ENCODE peak calls at places on chromosome 22, in ten cellular contexts. C, D, G, X, F, O, E, L, N and J are unnamed samples.
A peak's percentile ranks its signal among the peaks of the same experiment; 100 is the strongest.

GRCh38 chr22:46401370-46401769 is 65.9 kb downstream of the TRMU start:
- DNase-seq in C (no peak), D (no peak), G (no peak), X (no peak), F (no peak), O (no peak), E (peak; percentile 8), L (no peak), N (no peak), J (no peak)

GRCh38 chr22:45475063-45475747 is 27.5 kb upstream of the FBLN1 start:
- DNase-seq in C (no peak), D (no peak), G (peak; percentile 9), X (no peak), F (no peak), O (no peak), E (no peak), L (no peak), N (no peak), J (peak; percentile 17)

GRCh38 chr22:45531944-45532631 is 29.4 kb downstream of the FBLN1 start:
- DNase-seq in C (no peak), D (no peak), G (no peak), X (peak; percentile 86), F (no peak), O (peak; percentile 82), E (peak; percentile 35), L (no peak), N (no peak), J (no peak)

GRCh38 chr22:20101638-20102037 is 14.3 kb upstream of the RANBP1 start:
- DNase-seq in C (no peak), D (no peak), G (peak; percentile 40), X (no peak), F (no peak), O (no peak), E (peak; percentile 54), L (no peak), N (no peak), J (peak; percentile 56)

GRCh38 chr22:45334528-45334927 is 24.8 kb downstream of the FAM118A start:
- DNase-seq in C (no peak), D (no peak), G (no peak), X (no peak), F (no peak), O (no peak), E (no peak), L (no peak), N (no peak), J (no peak)

GRCh38 chr22:20028855-20029549 is 8.1 kb downstream of the TANGO2 start:
- DNase-seq in C (no peak), D (no peak), G (no peak), X (no peak), F (no peak), O (no peak), E (peak; percentile 7), L (no peak), N (no peak), J (no peak)

GRCh38 chr22:39496131-39496838 is 5.8 kb upstream of the MIEF1 start:
- DNase-seq in C (peak; percentile 84), D (peak; percentile 86), G (peak; percentile 83), X (peak; percentile 85), F (peak; percentile 89), O (peak; percentile 31), E (peak; percentile 88), L (peak; percentile 90), N (peak; percentile 87), J (peak; percentile 89)

GRCh38 chr22:33000342-33001280 is 57.6 kb downstream of the SYN3 start:
- DNase-seq in C (peak; percentile 36), D (peak; percentile 35), G (peak; percentile 62), X (peak; percentile 77), F (peak; percentile 71), O (peak; percentile 44), E (peak; percentile 88), L (peak; percentile 96), N (peak; percentile 71), J (no peak)

GRCh38 chr22:32204211-32204855 is 540 bp downstream of the RFPL2 start:
- DNase-seq in C (no peak), D (peak; percentile 16), G (no peak), X (no peak), F (peak; percentile 43), O (no peak), E (no peak), L (peak; percentile 86), N (no peak), J (no peak)

GRCh38 chr22:46367707-46368191 is 32.2 kb downstream of the TRMU start:
- DNase-seq in C (peak; percentile 89), D (peak; percentile 74), G (peak; percentile 82), X (peak; percentile 85), F (peak; percentile 75), O (peak; percentile 66), E (peak; percentile 84), L (peak; percentile 97), N (peak; percentile 67), J (peak; percentile 92)

GRCh38 chr22:29854432-29854831 is 16.4 kb upstream of the ASCC2 start:
- DNase-seq in C (no peak), D (no peak), G (no peak), X (no peak), F (no peak), O (no peak), E (no peak), L (peak; percentile 17), N (no peak), J (no peak)

GRCh38 chr22:46854125-46854870 is 91.8 kb downstream of the TBC1D22A start:
- DNase-seq in C (no peak), D (peak; percentile 76), G (peak; percentile 76), X (no peak), F (no peak), O (no peak), E (peak; percentile 78), L (peak; percentile 39), N (no peak), J (no peak)

GRCh38 chr22:19181786-19182471 is 3.4 kb upstream of the SLC25A1 start:
- DNase-seq in C (no peak), D (no peak), G (no peak), X (no peak), F (no peak), O (no peak), E (no peak), L (no peak), N (no peak), J (no peak)

GRCh38 chr22:28207281-28208030 is 288.4 kb upstream of the PITPNB start:
- DNase-seq in C (no peak), D (no peak), G (no peak), X (no peak), F (no peak), O (no peak), E (no peak), L (no peak), N (peak; percentile 56), J (no peak)

GRCh38 chr22:45552580-45553332 is 50.1 kb downstream of the FBLN1 start:
- DNase-seq in C (peak; percentile 36), D (no peak), G (peak; percentile 82), X (no peak), F (no peak), O (peak; percentile 87), E (peak; percentile 85), L (peak; percentile 69), N (peak; percentile 90), J (no peak)

GRCh38 chr22:23233084-23233501 is 52.8 kb downstream of the BCR start:
- DNase-seq in C (no peak), D (no peak), G (no peak), X (no peak), F (no peak), O (no peak), E (peak; percentile 78), L (peak; percentile 78), N (peak; percentile 42), J (no peak)

GRCh38 chr22:49713003-49713402 is 114.7 kb downstream of the BRD1 start:
- DNase-seq in C (no peak), D (no peak), G (no peak), X (no peak), F (no peak), O (no peak), E (no peak), L (no peak), N (no peak), J (peak; percentile 22)
- H3K9me3 ChIP-seq in C (no peaks in the 10 kb centered on the region), D (no peaks in the 10 kb centered on the region), G (peaks cover 9% of the 10 kb centered on the region), X (no peaks in the 10 kb centered on the region), F (no peaks in the 10 kb centered on the region), O (peaks cover 5% of the 10 kb centered on the region), E (peaks cover 5% of the 10 kb centered on the region), L (no peaks in the 10 kb centered on the region), N (no peaks in the 10 kb centered on the region), J (peaks cover 5% of the 10 kb centered on the region)

DNA sequence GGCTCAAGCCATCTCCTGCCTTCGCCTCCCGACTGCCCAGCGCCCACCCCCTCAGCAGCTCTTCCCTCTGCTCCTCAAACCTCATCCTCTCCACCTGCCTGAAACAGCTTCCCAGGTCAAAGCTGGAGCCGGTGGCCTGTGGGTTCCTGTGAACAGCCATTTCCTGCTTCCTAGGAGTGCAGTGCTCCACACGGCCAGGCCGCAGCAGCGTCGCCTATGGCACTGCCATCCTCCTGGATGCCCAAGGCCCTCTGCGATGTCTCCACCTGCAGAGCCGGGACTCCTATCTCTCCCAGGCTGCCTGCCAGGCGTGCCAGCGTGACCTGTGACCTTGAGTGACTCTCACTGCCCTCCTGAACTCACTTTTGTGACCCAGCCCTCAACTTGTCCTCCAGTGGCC is 24.6 kb downstream of the PPM1F start:
- DNase-seq in C (no peak), D (peak; percentile 18), G (no peak), X (no peak), F (no peak), O (no peak), E (no peak), L (peak; percentile 60), N (no peak), J (peak; percentile 67)
- H3K9me3 ChIP-seq in C (no peaks in the 10 kb centered on the region), D (no peaks in the 10 kb centered on the region), G (no peaks in the 10 kb centered on the region), X (no peaks in the 10 kb centered on the region), F (no peaks in the 10 kb centered on the region), O (no peaks in the 10 kb centered on the region), E (no peaks in the 10 kb centered on the region), L (no peaks in the 10 kb centered on the region), N (no peaks in the 10 kb centered on the region), J (no peaks in the 10 kb centered on the region)

GRCh38 chr22:31103899-31104694 is 3.3 kb downstream of the SELENOM start:
- DNase-seq in C (no peak), D (no peak), G (no peak), X (no peak), F (no peak), O (no peak), E (peak; percentile 79), L (no peak), N (peak; percentile 21), J (peak; percentile 47)
- H3K9me3 ChIP-seq in C (no peaks in the 10 kb centered on the region), D (no peaks in the 10 kb centered on the region), G (no peaks in the 10 kb centered on the region), X (no peaks in the 10 kb centered on the region), F (no peaks in the 10 kb centered on the region), O (no peaks in the 10 kb centered on the region), E (no peaks in the 10 kb centered on the region), L (no peaks in the 10 kb centered on the region), N (no peaks in the 10 kb centered on the region), J (no peaks in the 10 kb centered on the region)

DNA sequence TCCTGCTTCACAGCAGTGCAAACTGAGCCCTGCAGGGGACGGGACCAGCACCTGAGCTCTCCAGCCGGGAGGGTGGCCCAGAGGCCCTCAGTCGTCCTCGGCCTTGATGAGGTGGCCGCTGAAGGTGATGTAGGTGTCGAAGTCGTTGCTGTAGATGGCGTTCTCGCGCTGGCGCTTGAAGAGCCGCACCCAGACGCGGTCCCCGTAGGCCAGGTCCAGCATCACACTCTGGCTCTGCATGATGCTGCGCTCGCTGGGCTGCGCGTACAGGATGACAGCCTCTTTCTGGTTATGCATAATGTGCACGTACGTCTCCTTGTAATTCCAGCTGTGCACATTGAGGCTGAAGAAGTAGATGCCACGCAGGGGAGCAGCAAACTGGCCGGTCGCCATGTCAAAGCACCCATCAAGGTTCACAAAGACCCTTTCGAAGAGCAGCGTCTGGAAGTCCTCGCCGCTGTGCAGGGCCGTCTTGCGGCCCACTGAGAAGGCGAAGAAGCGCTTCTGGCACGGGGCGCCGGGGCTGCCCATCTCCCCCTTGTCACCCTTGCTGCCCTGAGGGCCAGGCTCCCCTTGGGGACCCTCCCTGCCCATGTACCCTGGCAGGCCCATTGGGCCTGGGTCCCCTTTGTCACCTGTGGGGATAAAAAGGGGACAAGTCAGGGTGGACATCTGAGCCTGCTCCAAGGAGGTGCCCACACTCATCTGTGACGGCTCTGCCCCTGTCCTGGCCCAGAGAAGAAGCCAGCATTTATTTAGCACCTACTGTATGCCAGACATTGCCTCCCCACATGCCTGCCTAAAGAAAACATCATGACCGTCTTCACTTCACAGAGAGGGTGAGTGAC is 5.7 kb downstream of the C1QTNF6 start:
- DNase-seq in C (no peak), D (no peak), G (peak; percentile 42), X (no peak), F (no peak), O (no peak), E (peak; percentile 53), L (no peak), N (no peak), J (peak; percentile 71)
- H3K9me3 ChIP-seq in C (no peaks in the 10 kb centered on the region), D (no peaks in the 10 kb centered on the region), G (no peaks in the 10 kb centered on the region), X (no peaks in the 10 kb centered on the region), F (no peaks in the 10 kb centered on the region), O (no peaks in the 10 kb centered on the region), E (no peaks in the 10 kb centered on the region), L (no peaks in the 10 kb centered on the region), N (no peaks in the 10 kb centered on the region), J (no peaks in the 10 kb centered on the region)